ENCODE peak calls at places on chromosomes 6 and 20, in four cellular contexts. A, X, O and N are unnamed samples.

GRCh38 chr6:139129284-139129683 is 5.6 kb upstream of the HECA start:
- DNase-seq in X (no peak), A (no peak), O (no peak), N (no peak)

GRCh38 chr6:107511410-107512070 is 21.6 kb downstream of the SOBP start:
- DNase-seq in X (no peak), A (no peak), O (no peak), N (no peak)

GRCh38 chr6:137685798-137686197 is 181.3 kb upstream of the TNFAIP3 start:
- DNase-seq in X (no peak), O (no peak), A (no peak), N (no peak)

GRCh38 chr20:49268600-49269365 is 9.1 kb downstream of the ZNFX1 start:
- DNase-seq in A (no peak), O (no peak), X (no peak), N (no peak)

GRCh38 chr6:158003910-158004695 is 22.4 kb downstream of the SYNJ2 start:
- DNase-seq in O (no peak), A (no peak), X (no peak), N (no peak)

GRCh38 chr20:44065401-44066340 is 121.3 kb downstream of the JPH2 start:
- DNase-seq in O (no peak), A (no peak), X (no peak), N (no peak)

GRCh38 chr6:20096506-20096905 is 115.8 kb downstream of the MBOAT1 start:
- DNase-seq in A (no peak), O (no peak), X (no peak), N (no peak)

GRCh38 chr6:155387551-155387950 is 68.1 kb downstream of the NOX3 start:
- DNase-seq in O (no peak), X (no peak), A (no peak), N (no peak)

GRCh38 chr6:782141-782540 is 89.2 kb upstream of the EXOC2 start:
- DNase-seq in A (no peak), X (no peak), O (no peak), N (no peak)

GRCh38 chr6:43096451-43097097 is 20.5 kb downstream of the PTK7 start:
- DNase-seq in X (no peak), A (no peak), O (no peak), N (no peak)

GRCh38 chr6:137866200-137866913 is 702 bp upstream of the TNFAIP3 start:
- DNase-seq in O (no peak), A (peak), X (no peak), N (peak)

GRCh38 chr20:19706463-19706862 is 51.6 kb upstream of the RIN2 start:
- DNase-seq in A (no peak), O (no peak), X (no peak), N (no peak)

GRCh38 chr6:85669735-85670194 is 27.1 kb upstream of the SYNCRIP start:
- DNase-seq in O (no peak), X (peak), A (peak), N (peak)

GRCh38 chr20:12054556-12054955 is 136.9 kb downstream of the BTBD3 start:
- DNase-seq in X (no peak), O (no peak), A (no peak), N (no peak)

GRCh38 chr6:19180348-19181073 is 656.7 kb upstream of the ID4 start:
- DNase-seq in A (no peak), X (no peak), O (no peak), N (no peak)

GRCh38 chr6:27889628-27890315 is 22.4 kb downstream of the OR2B2 start:
- DNase-seq in A (no peak), X (peak), O (no peak), N (no peak)

GRCh38 chr20:57666106-57666833 is 43.5 kb downstream of the PMEPA1 start:
- DNase-seq in O (no peak), A (no peak), X (no peak), N (no peak)

GRCh38 chr6:30071081-30071818 is 4.3 kb downstream of the PPP1R11 start:
- DNase-seq in A (no peak), X (no peak), O (peak), N (peak)

GRCh38 chr6:9398794-9399373 is 963.5 kb upstream of the SLC35B3 start:
- DNase-seq in O (peak), A (no peak), X (no peak), N (no peak)

GRCh38 chr6:127725821-127726220 is 148.8 kb downstream of the C6orf58 start:
- DNase-seq in O (no peak), A (no peak), X (no peak), N (no peak)

GRCh38 chr20:10686356-10687169 is 12.8 kb upstream of the JAG1 start:
- DNase-seq in X (no peak), O (no peak), A (no peak), N (no peak)

GRCh38 chr20:54585222-54585621 is 109.8 kb downstream of the DOK5 start:
- DNase-seq in O (no peak), X (no peak), A (no peak), N (no peak)

GRCh38 chr6:75563032-75563431 is 38.6 kb upstream of the SENP6 start:
- DNase-seq in X (no peak), A (peak), O (peak), N (peak)

GRCh38 chr6:141467881-141468280 is 664.8 kb upstream of the GJE1 start:
- DNase-seq in A (no peak), X (no peak), O (no peak), N (no peak)

GRCh38 chr6:166924531-166924930 is 31.8 kb downstream of the RNASET2 start:
- DNase-seq in X (no peak), A (no peak), O (no peak), N (no peak)

GRCh38 chr6:63269470-63269869 is 50.3 kb downstream of the LGSN start:
- DNase-seq in X (no peak), O (no peak), A (no peak), N (peak)
- TF ChIP-seq CTCF in X (no peak), O (no peak), A (no peak), N (no peak)

GRCh38 chr20:34479627-34480026 is 36.6 kb upstream of the DYNLRB1 start:
- DNase-seq in A (no peak), X (no peak), O (no peak), N (no peak)

GRCh38 chr20:34472246-34472925 is 43.8 kb upstream of the DYNLRB1 start:
- DNase-seq in X (no peak), A (no peak), O (no peak), N (no peak)

GRCh38 chr20:34473262-34473883 is 42.8 kb upstream of the DYNLRB1 start:
- DNase-seq in O (peak), A (peak), X (peak), N (peak)

GRCh38 chr20:34475979-34476736 is 40.1 kb upstream of the DYNLRB1 start:
- DNase-seq in A (peak), O (peak), X (no peak), N (peak)
- TF ChIP-seq CTCF in A (peak), O (peak), X (no peak), N (peak)

GRCh38 chr6:77461796-77462195 is 1.5 kb downstream of the HTR1B start:
- DNase-seq in X (no peak), A (no peak), O (no peak), N (no peak)

GRCh38 chr6:77466055-77467028 is 3.1 kb upstream of the HTR1B start:
- DNase-seq in O (peak), X (no peak), A (peak), N (peak)

GRCh38 chr6:77463308-77463880 is at the start of gene HTR1B:
- DNase-seq in X (no peak), A (no peak), O (no peak), N (peak)

GRCh38 chr6:77463881-77464867 is 883 bp upstream of the HTR1B start:
- DNase-seq in A (no peak), X (no peak), O (no peak), N (no peak)

DNA sequence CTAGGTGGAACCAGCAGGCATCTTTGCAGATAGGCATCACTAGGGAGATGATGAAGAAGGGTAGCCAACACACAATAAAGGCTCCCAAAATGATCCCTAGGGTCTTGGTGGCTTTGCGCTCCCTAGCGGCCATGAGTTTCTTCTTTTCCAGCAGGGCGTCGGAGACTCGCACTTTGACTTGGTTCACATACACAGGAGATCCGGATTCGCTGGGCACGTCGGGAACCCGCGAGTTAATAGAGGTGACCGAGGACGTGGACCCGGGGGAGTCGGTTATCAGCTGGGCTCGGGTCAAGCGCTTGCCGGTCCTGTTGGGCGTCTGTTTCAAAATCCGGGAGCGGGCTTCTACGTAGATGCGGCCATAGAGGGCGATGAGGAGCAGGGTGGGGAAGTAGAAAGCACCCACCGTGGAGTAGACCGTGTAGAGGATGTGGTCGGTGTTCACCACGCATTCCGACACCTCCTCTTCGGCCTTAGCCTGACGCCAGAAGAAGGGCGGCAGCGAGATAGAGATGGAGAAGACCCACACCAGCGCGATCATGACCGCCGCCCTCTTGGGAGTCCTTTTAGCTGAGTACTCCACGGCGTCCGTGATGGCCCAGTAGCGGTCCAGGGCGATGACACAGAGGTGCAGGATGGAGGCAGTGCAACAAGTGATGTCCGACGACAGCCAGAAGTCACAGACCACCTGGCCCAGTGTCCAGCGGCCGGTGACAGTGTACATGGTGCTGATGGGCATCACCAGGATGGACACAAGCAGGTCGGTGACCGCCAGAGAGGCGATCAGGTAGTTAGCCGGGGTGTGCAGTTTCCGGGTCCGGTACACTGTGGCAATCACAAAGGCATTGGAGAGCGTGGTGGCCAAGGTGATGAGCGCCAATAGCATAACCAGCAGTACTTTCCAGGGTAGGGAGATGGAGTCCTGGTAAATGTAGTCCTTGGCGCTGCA is 658 bp downstream of the HTR1B start:
- DNase-seq in X (no peak), A (no peak), O (no peak), N (no peak)
- TF ChIP-seq CTCF in X (no peak), A (no peak), O (no peak), N (no peak)

DNA sequence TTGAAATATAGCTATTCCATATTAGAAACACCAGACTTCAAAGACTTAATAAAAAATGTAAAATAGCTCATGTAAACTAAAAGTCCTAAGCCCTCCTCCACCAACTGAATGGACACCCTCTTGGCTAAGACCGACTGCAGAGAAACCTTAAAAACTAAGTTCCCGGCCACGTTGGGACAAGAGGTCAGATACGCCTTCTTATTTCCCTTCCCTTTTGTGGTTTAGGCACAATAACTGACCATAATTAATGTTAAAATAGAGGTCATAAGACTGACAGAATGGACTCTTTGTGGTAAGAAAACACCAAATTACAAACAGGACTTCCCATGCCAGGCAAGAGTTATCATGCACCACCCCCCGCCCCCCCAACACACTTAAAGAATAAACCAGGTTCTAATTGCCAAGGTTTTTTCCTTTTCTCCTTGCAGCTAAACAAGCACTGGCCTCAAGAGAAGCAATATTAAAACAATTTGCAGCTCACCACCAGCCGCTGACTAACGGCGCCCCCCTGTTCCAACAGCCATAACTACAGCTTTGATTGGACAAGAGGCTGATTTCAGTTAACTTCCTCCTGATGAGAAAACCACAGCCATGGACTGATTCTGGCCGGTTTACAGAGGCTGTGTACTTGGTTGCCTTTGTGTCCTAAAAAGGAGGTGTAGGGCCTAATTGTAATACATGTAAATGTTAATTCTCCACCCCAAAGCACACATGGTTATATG is 10.7 kb upstream of the LAMP5 start:
- DNase-seq in A (no peak), X (no peak), O (peak), N (no peak)
- TF ChIP-seq CTCF in A (no peak), X (peak), O (peak), N (no peak)